ENCODE peak calls at places on chromosome 10, in six cellular contexts. P is ovary; E is mesenchymal stem cell; G is activated naive CD8-positive, alpha-beta T cell treated with anti-CD3 and anti-CD28 coated beads, Interleukin-2, amount 10 ng/mL, durations not matched to agents 7 days and 5 days; D is HL-60; Q is MCF 10A. T is an unnamed sample.

GRCh38 chr10:72250666-72251065 is 23.1 kb upstream of the DDIT4 start:
- DNase-seq in P (no peak), E (peak), G (no peak), D (no peak), Q (peak), T (peak)

GRCh38 chr10:116183733-116184447 is 89.1 kb downstream of the GFRA1 start:
- DNase-seq in P (no peak), E (peak), G (no peak), D (no peak), Q (peak), T (no peak)

GRCh38 chr10:75335983-75336382 is 65.6 kb downstream of the ZNF503 start:
- DNase-seq in P (no peak), E (no peak), G (no peak), D (no peak), Q (no peak), T (no peak)

GRCh38 chr10:98101366-98101765 is 33.1 kb upstream of the R3HCC1L start:
- DNase-seq in P (no peak), E (peak), G (no peak), D (no peak), Q (no peak), T (no peak)

GRCh38 chr10:30445716-30446115 is 11.7 kb downstream of the MAP3K8 start:
- DNase-seq in P (no peak), E (peak), G (no peak), D (no peak), Q (no peak), T (no peak)

GRCh38 chr10:103874730-103875129 is 19.4 kb upstream of the SH3PXD2A start:
- DNase-seq in P (no peak), E (no peak), G (no peak), D (no peak), Q (no peak), T (no peak)

GRCh38 chr10:64394744-64395143 is 873.5 kb downstream of the REEP3 start:
- DNase-seq in P (no peak), E (no peak), G (no peak), D (no peak), Q (no peak), T (no peak)

GRCh38 chr10:78846770-78847169 is 222.0 kb upstream of the ZMIZ1 start:
- DNase-seq in P (no peak), E (no peak), G (no peak), D (no peak), Q (no peak), T (peak)

GRCh38 chr10:96387151-96387550 is 28.3 kb upstream of the OPALIN start:
- DNase-seq in P (no peak), E (no peak), G (no peak), D (no peak), Q (no peak), T (no peak)

GRCh38 chr10:72417971-72418370 is 63.3 kb upstream of the DNAJB12 start:
- DNase-seq in P (no peak), E (no peak), G (no peak), D (no peak), Q (no peak), T (no peak)

GRCh38 chr10:73413108-73413527 is 740 bp downstream of the ANXA7 start:
- DNase-seq in P (peak), E (no peak), G (no peak), D (peak), Q (peak), T (no peak)

GRCh38 chr10:43108951-43109350 is 29.3 kb upstream of the CSGALNACT2 start:
- DNase-seq in P (no peak), E (no peak), G (no peak), D (no peak), Q (no peak), T (no peak)

GRCh38 chr10:114486938-114487814 is 82.9 kb upstream of the AFAP1L2 start:
- DNase-seq in P (no peak), E (no peak), G (no peak), D (no peak), Q (peak), T (no peak)

GRCh38 chr10:103849880-103850571 is 5.3 kb downstream of the SH3PXD2A start:
- DNase-seq in P (no peak), E (peak), G (no peak), D (peak), Q (peak), T (no peak)

GRCh38 chr10:124316316-124316715 is 102.4 kb downstream of the OAT start:
- DNase-seq in P (no peak), E (no peak), G (no peak), D (no peak), Q (no peak), T (no peak)

GRCh38 chr10:122441961-122442360 is 12.5 kb upstream of the ARMS2 start:
- DNase-seq in P (no peak), E (peak), G (no peak), D (no peak), Q (peak), T (no peak)

GRCh38 chr10:66322261-66322660 is 603.6 kb upstream of the LRRTM3 start:
- DNase-seq in P (no peak), E (no peak), G (no peak), D (no peak), Q (peak), T (peak)

GRCh38 chr10:17793823-17794759 is 15.1 kb upstream of the MRC1 start:
- DNase-seq in P (no peak), E (no peak), G (no peak), D (no peak), Q (no peak), T (no peak)

GRCh38 chr10:128067691-128068397 is 58.4 kb downstream of the MKI67 start:
- DNase-seq in P (no peak), E (no peak), G (no peak), D (no peak), Q (no peak), T (no peak)

GRCh38 chr10:49112851-49113250 is 2.5 kb downstream of the VSTM4 start:
- DNase-seq in P (no peak), E (no peak), G (no peak), D (no peak), Q (no peak), T (no peak)

GRCh38 chr10:132143162-132143561 is 43.6 kb upstream of the DPYSL4 start:
- DNase-seq in P (peak), E (no peak), G (no peak), D (no peak), Q (no peak), T (no peak)

GRCh38 chr10:6465854-6466524 is 114.1 kb downstream of the PRKCQ start:
- DNase-seq in P (no peak), E (no peak), G (no peak), D (no peak), Q (no peak), T (no peak)

GRCh38 chr10:11835704-11836103 is 12.5 kb downstream of the PROSER2 start:
- DNase-seq in P (no peak), E (no peak), G (no peak), D (no peak), Q (no peak), T (no peak)

GRCh38 chr10:34713875-34714274 is 101.2 kb downstream of the PARD3 start:
- DNase-seq in P (no peak), E (peak), G (no peak), D (no peak), Q (no peak), T (no peak)

GRCh38 chr10:22792161-22792560 is 77.8 kb upstream of the PIP4K2A start:
- DNase-seq in P (no peak), E (no peak), G (no peak), D (no peak), Q (peak), T (no peak)

GRCh38 chr10:118963341-118963740 is 66.2 kb upstream of the NANOS1 start:
- DNase-seq in P (no peak), E (no peak), G (no peak), D (no peak), Q (no peak), T (no peak)

GRCh38 chr10:85641479-85641967 is 725.1 kb downstream of the GRID1 start:
- DNase-seq in P (no peak), E (peak), G (no peak), D (no peak), Q (peak), T (no peak)

T was measured in heart right ventricle.